ENCODE peak calls at places on chromosomes 16 and 17, in four cellular contexts. O is HCT116, N is A549, F is tibial nerve. H is an unnamed sample.

GRCh38 chr17:39212841-39213480 is 12.8 kb downstream of the STAC2 start:
- DNase-seq in N (no peak), F (no peak), O (no peak), H (no peak)

GRCh38 chr17:56599566-56599965 is 6.1 kb downstream of the NOG start:
- DNase-seq in N (no peak), O (no peak), F (no peak), H (no peak)

GRCh38 chr16:68257251-68257905 is 6.9 kb upstream of the SLC7A6 start:
- DNase-seq in O (no peak), N (no peak), F (no peak), H (no peak)

GRCh38 chr17:21208352-21208751 is 5.6 kb downstream of the TMEM11 start:
- DNase-seq in F (no peak), N (no peak), O (no peak), H (no peak)

GRCh38 chr17:66165537-66166123 is 26.3 kb downstream of the CEP112 start:
- DNase-seq in F (no peak), N (peak), O (peak), H (no peak)

GRCh38 chr17:27315322-27315721 is 21.4 kb downstream of the WSB1 start:
- DNase-seq in F (peak), N (no peak), O (no peak), H (peak)

GRCh38 chr17:29165800-29166506 is 14.2 kb downstream of the MYO18A start:
- DNase-seq in N (no peak), O (no peak), F (no peak), H (no peak)

GRCh38 chr17:77217136-77217535 is 76.4 kb downstream of the SEC14L1 start:
- DNase-seq in F (no peak), O (no peak), N (no peak), H (no peak)

GRCh38 chr16:23072769-23073549 is 76.3 kb downstream of the USP31 start:
- DNase-seq in O (no peak), F (no peak), N (peak), H (no peak)

DNA sequence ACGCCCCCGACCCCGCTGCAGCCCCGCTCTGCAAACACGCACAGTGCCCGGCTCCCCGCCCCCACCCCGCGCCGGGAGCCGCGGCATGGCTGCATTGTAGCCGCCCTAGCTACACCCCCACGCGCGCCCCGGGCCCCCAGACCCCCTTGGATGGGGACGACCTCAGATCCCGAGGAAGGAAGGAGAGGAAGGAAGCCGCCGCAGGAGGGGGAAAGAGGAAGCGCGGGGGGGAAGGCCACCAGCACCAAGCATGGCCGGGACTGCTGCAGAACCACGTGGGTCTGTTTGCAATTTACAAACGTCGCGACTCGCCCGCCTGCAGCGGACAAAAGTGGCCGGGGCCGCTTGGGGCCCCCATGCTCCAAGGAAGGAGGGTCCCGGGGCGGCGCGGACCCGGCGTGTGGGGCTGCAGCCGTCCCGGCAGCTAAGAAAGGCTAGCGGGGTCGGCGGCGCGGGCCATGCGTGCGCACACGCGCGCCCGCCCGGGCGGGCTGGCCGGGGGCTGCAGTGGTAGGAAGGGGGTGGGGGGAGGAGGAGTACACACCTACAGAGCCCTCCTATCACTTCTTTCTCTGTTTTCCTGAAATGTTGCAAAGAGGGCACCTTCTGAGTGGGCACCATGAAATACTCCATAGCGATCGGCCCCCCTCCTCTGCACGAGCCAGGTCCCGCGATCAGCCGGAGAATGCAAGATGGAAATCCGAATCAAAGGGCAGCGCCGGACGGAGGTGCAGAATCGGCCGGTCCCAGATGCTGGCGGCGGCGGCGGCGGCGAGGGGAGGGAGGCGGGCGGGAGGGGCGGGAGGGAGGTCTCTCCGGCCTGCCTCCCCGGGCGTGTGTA is 489 bp downstream of the TFAP4 start:
- DNase-seq in O (no peak), F (no peak), N (peak), H (peak)
- TF ChIP-seq POLR2A in O (no peak), F (no peak), N (no peak), H (no peak)

GRCh38 chr16:83779881-83780280 is 27.9 kb upstream of the HSBP1 start:
- DNase-seq in N (no peak), F (no peak), O (no peak), H (no peak)
- H3K27ac ChIP-seq in N (no peak), F (no peak), O (no peak), H (no peak)

DNA sequence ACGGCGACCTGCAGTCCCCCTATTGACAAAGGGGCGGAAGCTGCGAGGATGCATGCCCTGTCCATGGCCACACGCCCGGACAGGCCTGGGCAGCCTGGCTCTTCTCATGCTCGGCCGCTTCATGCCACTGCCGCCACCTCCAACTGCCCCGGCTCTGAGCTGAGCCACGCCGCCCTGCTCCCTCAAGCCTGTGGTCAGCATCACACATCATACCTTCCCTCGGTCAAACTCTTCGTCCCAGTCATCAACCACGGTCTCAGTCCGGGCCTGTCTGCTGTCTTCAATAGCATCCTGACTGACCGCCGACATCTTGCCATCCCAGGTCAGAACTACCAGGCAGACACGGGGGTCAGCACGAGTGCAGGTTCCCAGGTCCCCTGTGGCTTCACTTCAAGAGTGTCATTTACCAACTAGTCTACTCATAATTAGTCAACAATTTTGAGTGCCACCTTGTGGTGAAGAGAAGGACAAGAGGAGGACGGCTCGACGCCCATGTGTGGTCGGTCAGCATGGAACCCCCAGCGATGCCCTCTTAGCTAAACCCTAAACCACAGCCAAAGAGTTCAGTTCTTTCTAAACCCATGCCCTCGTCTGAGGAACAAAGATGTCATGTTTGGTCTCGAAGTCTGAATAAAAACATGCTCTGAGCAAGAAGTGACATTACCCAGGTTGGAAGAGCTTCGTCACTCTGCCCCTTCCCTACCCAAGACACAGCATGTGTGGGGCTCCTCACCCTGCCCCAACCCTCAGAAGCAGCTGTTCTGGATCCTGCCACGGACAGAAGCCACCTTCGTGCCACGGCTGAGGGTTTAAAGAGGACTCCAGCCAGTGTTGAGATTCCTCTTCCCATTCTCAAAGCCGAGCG is 16.9 kb upstream of the CYTH1 start:
- DNase-seq in O (no peak), N (no peak), F (no peak), H (no peak)
- TF ChIP-seq POLR2A in O (no peak), N (peak), F (no peak), H (no peak)

GRCh38 chr17:79542718-79543117 is 68.1 kb downstream of the RBFOX3 start:
- DNase-seq in F (no peak), N (no peak), O (no peak), H (no peak)

GRCh38 chr17:79545251-79546005 is 65.4 kb downstream of the RBFOX3 start:
- DNase-seq in N (no peak), O (no peak), F (no peak), H (no peak)

GRCh38 chr17:79541451-79541850 is 69.4 kb downstream of the RBFOX3 start:
- DNase-seq in F (no peak), O (no peak), N (no peak), H (no peak)

GRCh38 chr17:79544142-79544914 is 66.5 kb downstream of the RBFOX3 start:
- DNase-seq in O (no peak), F (no peak), N (no peak), H (no peak)

DNA sequence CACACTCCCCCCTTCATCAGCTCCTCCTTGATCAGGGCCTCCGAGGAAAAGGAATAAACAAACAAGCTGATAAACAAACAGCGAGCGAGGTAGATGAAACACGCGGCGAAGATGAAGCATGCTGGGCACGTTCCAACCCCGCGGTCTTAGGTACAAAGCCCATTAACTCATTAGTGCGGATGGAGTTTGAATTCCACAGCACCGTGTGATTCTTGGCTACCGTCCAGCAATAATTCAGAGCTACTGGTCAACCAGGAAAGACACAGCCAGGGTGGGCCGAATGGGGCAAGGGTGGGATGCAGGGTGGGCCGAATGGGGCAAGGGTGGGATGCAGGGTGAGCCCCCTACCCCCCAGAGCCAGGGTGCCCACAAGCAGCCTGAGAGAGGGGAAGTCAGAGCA is 67.3 kb downstream of the RBFOX3 start:
- DNase-seq in O (no peak), N (no peak), F (no peak), H (no peak)
- H3K27ac ChIP-seq in O (no peak), N (peak), F (no peak), H (no peak)

GRCh38 chr17:47894498-47895253 is 1.4 kb upstream of the SP2 start:
- DNase-seq in N (no peak), F (no peak), O (no peak), H (no peak)

GRCh38 chr17:47896672-47897490 is 845 bp downstream of the SP2 start:
- DNase-seq in O (no peak), N (no peak), F (no peak), H (no peak)

GRCh38 chr17:47895856-47896671 is at the start of gene SP2:
- DNase-seq in O (peak), F (peak), N (peak), H (peak)

GRCh38 chr17:47897561-47897960 is 1.5 kb downstream of the SP2 start:
- DNase-seq in O (no peak), F (no peak), N (no peak), H (no peak)

DNA sequence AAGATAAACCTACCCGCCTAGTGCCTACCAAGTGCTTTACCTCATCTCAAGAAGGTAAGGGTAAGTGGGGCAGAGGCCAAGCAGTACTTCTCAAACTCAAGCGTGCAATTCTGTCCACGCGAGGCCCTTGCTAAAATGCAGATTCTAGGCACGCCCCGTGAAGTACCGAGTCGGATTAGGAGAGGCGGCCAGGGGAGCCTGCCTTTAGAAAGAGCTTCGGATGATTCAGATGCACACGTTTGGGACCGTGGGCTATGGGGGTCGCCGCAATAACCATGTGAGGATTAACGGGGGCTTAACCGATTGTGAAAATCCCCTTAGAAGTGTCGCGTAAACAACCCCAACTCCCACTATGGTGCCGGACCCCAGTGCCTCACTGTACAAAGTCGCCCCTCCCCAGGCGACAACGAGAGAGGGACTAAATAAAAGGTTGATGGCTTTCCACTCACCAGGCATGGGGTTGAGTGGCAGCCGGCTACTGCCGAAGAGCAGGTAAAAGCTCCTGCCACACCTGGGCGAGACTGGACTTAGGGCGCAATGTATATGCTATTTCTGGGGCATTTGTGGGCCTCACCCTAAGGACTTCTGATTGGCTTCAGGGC is 681 bp upstream of the SP2 start:
- DNase-seq in N (peak), O (no peak), F (no peak), H (peak)
- TF ChIP-seq POLR2A in N (peak), O (peak), F (peak), H (peak)

GRCh38 chr16:70758786-70759185 is 42.2 kb downstream of the VAC14 start:
- DNase-seq in N (no peak), O (no peak), F (no peak), H (no peak)
- H3K27ac ChIP-seq in N (peak), O (no peak), F (no peak), H (no peak)

DNA sequence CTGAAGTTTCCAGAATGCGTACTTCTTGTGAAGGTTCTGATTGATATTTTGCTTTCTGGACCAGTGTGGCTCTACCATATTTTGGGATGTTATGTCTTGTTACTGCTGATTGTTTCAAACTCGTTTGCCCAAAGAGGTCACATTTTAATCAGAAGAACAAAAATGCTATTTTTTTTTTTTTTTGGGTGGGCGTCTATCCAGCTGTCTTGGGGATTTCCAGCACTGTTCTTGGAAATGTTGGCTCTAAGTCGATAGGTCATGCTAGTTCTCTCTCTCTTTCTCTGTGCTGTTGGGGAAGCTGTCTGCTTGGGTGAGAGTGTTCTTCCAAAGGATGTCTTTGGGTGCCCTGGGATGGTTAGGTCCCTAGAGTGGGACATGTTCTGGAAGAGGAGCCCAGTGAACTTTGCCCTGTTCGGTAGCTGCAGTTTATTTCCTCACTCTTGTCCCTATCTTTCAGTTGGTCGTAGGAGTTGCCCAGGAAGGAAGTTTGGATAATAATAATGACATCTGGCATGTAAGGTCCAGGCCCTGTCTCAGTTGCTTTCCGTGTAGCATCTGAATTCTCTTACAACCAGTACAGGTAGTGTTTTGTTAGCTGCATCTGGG is 2.9 kb downstream of the IRF8 start:
- DNase-seq in N (no peak), F (no peak), O (no peak), H (no peak)
- TF ChIP-seq POLR2A in N (no peak), F (no peak), O (no peak), H (no peak)

GRCh38 chr17:48576479-48577309 is 1.5 kb downstream of the HOXB4 start:
- DNase-seq in F (no peak), N (no peak), O (no peak), H (no peak)

GRCh38 chr17:48575673-48576478 is 2.3 kb downstream of the HOXB4 start:
- DNase-seq in O (no peak), F (no peak), N (no peak), H (no peak)

GRCh38 chr17:48578616-48579560 is 738 bp upstream of the HOXB4 start:
- DNase-seq in O (no peak), F (no peak), N (no peak), H (no peak)

GRCh38 chr17:48577946-48578615 is at the start of gene HOXB4:
- DNase-seq in O (no peak), N (no peak), F (peak), H (peak)

GRCh38 chr17:48577330-48577945 is 712 bp downstream of the HOXB4 start:
- DNase-seq in N (no peak), O (no peak), F (no peak), H (no peak)
- H3K27ac ChIP-seq in N (peak), O (peak), F (peak), H (no peak)